ENCODE peak calls at places on chromosome 16, in four cellular contexts. One of them, this sample, is unnamed.
A peak's percentile ranks its signal among the peaks of the same experiment; 100 is the strongest.

GRCh38 chr16:57277586-57277985 is 6.9 kb downstream of the PLLP start:
- DNase-seq in A673: no peak
- DNase-seq in substantia nigra: no peak
- DNase-seq in naive thymus-derived CD4-positive, alpha-beta T cell: peak; percentile 81
- DNase-seq in this sample: no peak

GRCh38 chr16:49921791-49922456 is 66.0 kb upstream of the ZNF423 start:
- DNase-seq in naive thymus-derived CD4-positive, alpha-beta T cell: peak; percentile 32
- DNase-seq in substantia nigra: peak; percentile 3
- DNase-seq in A673: peak; percentile 75
- DNase-seq in this sample: peak; percentile 58

GRCh38 chr16:72961115-72961832 is 86.7 kb downstream of the ZFHX3 start:
- DNase-seq in naive thymus-derived CD4-positive, alpha-beta T cell: no peak
- DNase-seq in A673: peak; percentile 36
- DNase-seq in substantia nigra: no peak
- DNase-seq in this sample: no peak

GRCh38 chr16:76194621-76195015 is 82.6 kb upstream of the CNTNAP4 start:
- DNase-seq in A673: no peak
- DNase-seq in substantia nigra: no peak
- DNase-seq in naive thymus-derived CD4-positive, alpha-beta T cell: no peak
- DNase-seq in this sample: no peak

GRCh38 chr16:20849587-20850390 is 43.5 kb downstream of the REXO5 start:
- DNase-seq in A673: peak; percentile 73
- DNase-seq in substantia nigra: peak; percentile 47
- DNase-seq in naive thymus-derived CD4-positive, alpha-beta T cell: peak; percentile 52
- DNase-seq in this sample: peak; percentile 56

GRCh38 chr16:8070501-8070900 is 519.8 kb downstream of the TMEM114 start:
- DNase-seq in substantia nigra: no peak
- DNase-seq in A673: no peak
- DNase-seq in naive thymus-derived CD4-positive, alpha-beta T cell: no peak
- DNase-seq in this sample: no peak

GRCh38 chr16:5982979-5983378 is 885.4 kb upstream of the EEF2KMT start:
- DNase-seq in substantia nigra: no peak
- DNase-seq in A673: no peak
- DNase-seq in naive thymus-derived CD4-positive, alpha-beta T cell: no peak
- DNase-seq in this sample: no peak

GRCh38 chr16:20611350-20611902 is 35.3 kb upstream of the ACSM2B start:
- DNase-seq in A673: no peak
- DNase-seq in naive thymus-derived CD4-positive, alpha-beta T cell: no peak
- DNase-seq in substantia nigra: peak; percentile 73
- DNase-seq in this sample: no peak

GRCh38 chr16:56409195-56409594 is 16.1 kb downstream of the AMFR start:
- DNase-seq in substantia nigra: no peak
- DNase-seq in A673: no peak
- DNase-seq in naive thymus-derived CD4-positive, alpha-beta T cell: no peak
- DNase-seq in this sample: no peak

GRCh38 chr16:54817432-54817831 is 113.2 kb upstream of the IRX5 start:
- DNase-seq in substantia nigra: no peak
- DNase-seq in naive thymus-derived CD4-positive, alpha-beta T cell: no peak
- DNase-seq in A673: peak; percentile 27
- DNase-seq in this sample: peak; percentile 38

GRCh38 chr16:26643519-26643918 is 423.2 kb upstream of the C16orf82 start:
- DNase-seq in A673: no peak
- DNase-seq in naive thymus-derived CD4-positive, alpha-beta T cell: no peak
- DNase-seq in substantia nigra: no peak
- DNase-seq in this sample: peak; percentile 56

GRCh38 chr16:1713933-1714332 is 7.9 kb downstream of the MAPK8IP3 start:
- DNase-seq in naive thymus-derived CD4-positive, alpha-beta T cell: no peak
- DNase-seq in substantia nigra: peak; percentile 38
- DNase-seq in A673: no peak
- DNase-seq in this sample: peak; percentile 65

GRCh38 chr16:50781043-50781442 is 39.2 kb downstream of the CYLD start:
- DNase-seq in naive thymus-derived CD4-positive, alpha-beta T cell: peak; percentile 26
- DNase-seq in A673: no peak
- DNase-seq in substantia nigra: no peak
- DNase-seq in this sample: no peak

GRCh38 chr16:19177111-19177747 is 9.2 kb downstream of the SYT17 start:
- DNase-seq in naive thymus-derived CD4-positive, alpha-beta T cell: no peak
- DNase-seq in substantia nigra: no peak
- DNase-seq in A673: no peak
- DNase-seq in this sample: no peak

GRCh38 chr16:47072158-47072557 is 71.6 kb downstream of the NETO2 start:
- DNase-seq in naive thymus-derived CD4-positive, alpha-beta T cell: no peak
- DNase-seq in substantia nigra: no peak
- DNase-seq in A673: no peak
- DNase-seq in this sample: no peak

GRCh38 chr16:9845661-9846361 is 336.4 kb downstream of the GRIN2A start:
- DNase-seq in substantia nigra: no peak
- DNase-seq in A673: no peak
- DNase-seq in naive thymus-derived CD4-positive, alpha-beta T cell: no peak
- DNase-seq in this sample: no peak

GRCh38 chr16:56715128-56715527 is 14.8 kb upstream of the NUP93 start:
- DNase-seq in naive thymus-derived CD4-positive, alpha-beta T cell: no peak
- DNase-seq in A673: no peak
- DNase-seq in substantia nigra: no peak
- DNase-seq in this sample: no peak

GRCh38 chr16:65658339-65659275 is 536.7 kb upstream of the CDH11 start:
- DNase-seq in substantia nigra: no peak
- DNase-seq in naive thymus-derived CD4-positive, alpha-beta T cell: no peak
- DNase-seq in A673: peak; percentile 76
- DNase-seq in this sample: no peak

GRCh38 chr16:65657556-65657955 is 535.7 kb upstream of the CDH11 start:
- DNase-seq in naive thymus-derived CD4-positive, alpha-beta T cell: no peak
- DNase-seq in substantia nigra: no peak
- DNase-seq in A673: no peak
- DNase-seq in this sample: no peak

GRCh38 chr16:65655802-65656201 is 533.9 kb upstream of the CDH11 start:
- DNase-seq in A673: peak; percentile 82
- DNase-seq in naive thymus-derived CD4-positive, alpha-beta T cell: no peak
- DNase-seq in substantia nigra: no peak
- DNase-seq in this sample: no peak

GRCh38 chr16:65660390-65660789 is 538.5 kb upstream of the CDH11 start:
- DNase-seq in naive thymus-derived CD4-positive, alpha-beta T cell: no peak
- DNase-seq in substantia nigra: no peak
- DNase-seq in A673: no peak
- DNase-seq in this sample: no peak

DNA sequence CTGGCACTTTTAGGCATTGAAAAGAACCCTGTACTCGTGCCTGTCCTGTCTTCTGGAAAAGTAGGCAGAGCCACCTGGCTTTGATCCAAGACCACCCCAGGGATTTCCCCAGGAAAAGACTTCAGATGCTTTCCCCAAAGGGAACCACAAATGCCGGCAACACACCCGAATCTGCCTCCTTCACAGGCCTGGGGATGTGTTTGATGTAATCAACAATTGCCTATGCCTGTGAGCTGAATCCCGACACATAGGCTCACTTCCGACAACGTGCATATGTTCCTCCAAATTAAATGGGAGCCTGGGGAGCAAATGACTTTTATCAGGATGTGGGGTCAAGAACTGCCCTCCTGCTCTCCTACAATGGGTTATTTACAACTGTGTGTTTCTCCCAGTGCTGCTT is 535.2 kb upstream of the CDH11 start:
- DNase-seq in substantia nigra: no peak
- DNase-seq in A673: peak; percentile 88
- DNase-seq in naive thymus-derived CD4-positive, alpha-beta T cell: no peak
- DNase-seq in this sample: no peak
- H3K27ac ChIP-seq in substantia nigra: no peak overlapping the region
- H3K27ac ChIP-seq in A673: peak overlapping the region; percentile 52
- H3K27ac ChIP-seq in naive thymus-derived CD4-positive, alpha-beta T cell: no peak overlapping the region
- H3K27ac ChIP-seq in this sample: no peak overlapping the region

GRCh38 chr16:89368604-89369249 is 121.6 kb downstream of the ANKRD11 start:
- DNase-seq in A673: no peak
- DNase-seq in naive thymus-derived CD4-positive, alpha-beta T cell: no peak
- DNase-seq in substantia nigra: no peak
- DNase-seq in this sample: no peak
- H3K27ac ChIP-seq in A673: peak overlapping the region; percentile 23
- H3K27ac ChIP-seq in naive thymus-derived CD4-positive, alpha-beta T cell: no peak overlapping the region
- H3K27ac ChIP-seq in substantia nigra: no peak overlapping the region
- H3K27ac ChIP-seq in this sample: no peak overlapping the region

DNA sequence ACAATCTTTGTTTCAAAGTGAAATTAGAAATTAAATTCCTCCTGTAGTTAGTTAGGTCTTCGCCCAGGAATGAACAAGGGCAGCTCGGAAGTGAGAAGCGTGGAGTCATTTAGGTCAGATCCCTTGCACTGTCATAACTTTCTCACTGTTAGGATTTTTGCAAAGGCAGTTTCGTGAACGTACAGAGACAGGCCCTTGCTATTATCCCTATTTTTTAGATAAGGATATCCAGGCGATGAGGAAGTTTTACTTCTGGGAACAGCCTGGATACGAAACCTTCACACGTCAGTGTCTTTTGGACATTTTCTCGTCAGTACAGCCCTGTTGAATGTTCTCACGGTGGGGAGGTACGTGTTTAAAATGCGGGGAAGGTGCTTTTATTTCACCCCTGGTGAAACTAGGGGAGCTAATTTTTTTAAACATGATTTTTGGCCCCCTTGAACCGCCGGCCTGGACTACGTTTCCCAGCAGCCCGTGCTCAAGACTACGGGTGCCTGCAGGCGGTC is 288 bp upstream of the RBL2 start:
- DNase-seq in substantia nigra: peak; percentile 39
- DNase-seq in A673: peak; percentile 88
- DNase-seq in naive thymus-derived CD4-positive, alpha-beta T cell: no peak
- DNase-seq in this sample: peak; percentile 85
- H3K27ac ChIP-seq in substantia nigra: peak overlapping the region; percentile 96
- H3K27ac ChIP-seq in A673: peak overlapping the region; percentile 87
- H3K27ac ChIP-seq in naive thymus-derived CD4-positive, alpha-beta T cell: peak overlapping the region; percentile 90
- H3K27ac ChIP-seq in this sample: peak overlapping the region; percentile 80

DNA sequence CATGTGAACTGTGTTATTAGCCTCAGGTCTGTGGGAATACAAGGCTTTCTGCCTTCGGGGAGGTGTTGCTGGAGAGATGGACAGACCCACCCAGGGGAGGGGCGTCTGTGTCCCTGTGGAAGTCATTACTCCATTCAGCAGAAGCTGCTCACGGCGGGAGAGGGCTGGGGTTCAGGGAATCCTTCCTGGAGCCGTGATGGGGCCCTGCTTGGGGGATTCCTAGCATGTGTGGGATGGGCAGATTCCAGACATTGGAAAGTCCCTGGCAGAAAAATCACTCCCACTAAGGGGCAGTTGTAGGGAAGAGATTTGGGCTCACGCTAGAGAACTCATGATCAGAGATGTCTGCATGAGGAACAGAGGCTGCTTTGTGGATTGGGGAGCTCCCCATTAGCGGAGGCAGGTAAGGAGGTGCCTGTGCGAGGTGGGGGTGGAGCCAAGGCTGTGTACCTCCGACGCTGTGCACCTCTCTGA is 56.3 kb upstream of the IL34 start:
- DNase-seq in naive thymus-derived CD4-positive, alpha-beta T cell: no peak
- DNase-seq in A673: no peak
- DNase-seq in substantia nigra: no peak
- DNase-seq in this sample: no peak
- H3K27ac ChIP-seq in naive thymus-derived CD4-positive, alpha-beta T cell: no peak overlapping the region
- H3K27ac ChIP-seq in A673: no peak overlapping the region
- H3K27ac ChIP-seq in substantia nigra: no peak overlapping the region
- H3K27ac ChIP-seq in this sample: no peak overlapping the region

GRCh38 chr16:68737046-68737729 is at the start of gene CDH1:
- DNase-seq in A673: no peak
- DNase-seq in naive thymus-derived CD4-positive, alpha-beta T cell: peak; percentile 20
- DNase-seq in substantia nigra: no peak
- DNase-seq in this sample: no peak
- H3K27ac ChIP-seq in A673: no peak within 1 kb of the TSS
- H3K27ac ChIP-seq in naive thymus-derived CD4-positive, alpha-beta T cell: no peak within 1 kb of the TSS
- H3K27ac ChIP-seq in substantia nigra: peak within 1 kb of the TSS; percentile 81
- H3K27ac ChIP-seq in this sample: no peak within 1 kb of the TSS

DNA sequence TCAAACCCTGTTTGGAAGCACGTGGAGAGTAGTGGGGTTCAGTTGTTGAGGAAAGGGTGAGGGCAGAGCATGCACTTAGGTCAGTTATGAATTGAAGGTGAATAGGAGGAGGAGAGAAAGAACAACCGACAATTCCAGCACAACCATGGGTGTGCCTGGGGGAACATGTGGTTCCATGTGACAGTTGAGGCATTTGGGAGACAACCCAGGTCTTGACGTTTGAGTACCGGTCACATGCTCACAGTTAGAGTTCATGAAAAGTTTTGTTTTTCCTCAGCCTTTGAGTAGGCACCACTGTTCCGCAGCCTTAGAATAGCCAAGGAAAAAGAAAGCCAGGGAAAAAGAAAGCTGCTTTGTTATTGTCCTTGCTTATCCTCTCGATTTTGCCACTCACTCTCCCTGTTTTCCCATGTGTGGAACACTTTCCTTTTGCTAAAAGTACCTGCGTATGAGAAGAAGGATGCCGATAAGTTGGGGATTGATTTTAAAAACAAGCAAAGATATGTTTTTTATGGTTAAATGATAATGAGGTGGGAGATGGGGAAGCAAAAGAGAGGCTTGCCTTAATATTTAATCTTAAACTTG is 25.6 kb upstream of the ABCC11 start:
- DNase-seq in naive thymus-derived CD4-positive, alpha-beta T cell: no peak
- DNase-seq in substantia nigra: peak; percentile 54
- DNase-seq in A673: no peak
- DNase-seq in this sample: no peak
- H3K27ac ChIP-seq in naive thymus-derived CD4-positive, alpha-beta T cell: no peak overlapping the region
- H3K27ac ChIP-seq in substantia nigra: peak overlapping the region; percentile 58
- H3K27ac ChIP-seq in A673: no peak overlapping the region
- H3K27ac ChIP-seq in this sample: no peak overlapping the region

DNA sequence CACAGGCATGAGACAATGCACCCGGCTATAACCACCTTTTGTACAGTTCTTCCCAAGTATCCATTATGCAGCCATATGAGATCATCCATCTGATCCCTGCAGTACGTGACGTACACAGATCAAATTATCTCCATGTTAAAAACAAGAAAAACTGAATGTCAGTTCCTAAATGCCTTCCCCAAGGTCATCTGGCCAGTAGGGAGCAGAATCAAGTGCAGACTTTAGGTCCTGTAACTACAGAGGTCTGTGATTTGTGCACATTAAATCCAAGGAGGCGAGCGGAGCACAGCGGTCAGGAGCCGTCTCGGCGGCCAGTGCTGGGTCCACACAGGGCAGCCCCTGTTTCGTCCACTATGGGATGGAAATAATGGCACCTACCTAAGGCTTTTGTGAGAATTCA is 23.6 kb downstream of the ZCCHC14 start:
- DNase-seq in substantia nigra: no peak
- DNase-seq in naive thymus-derived CD4-positive, alpha-beta T cell: no peak
- DNase-seq in A673: no peak
- DNase-seq in this sample: no peak
- H3K27ac ChIP-seq in substantia nigra: no peak overlapping the region
- H3K27ac ChIP-seq in naive thymus-derived CD4-positive, alpha-beta T cell: no peak overlapping the region
- H3K27ac ChIP-seq in A673: no peak overlapping the region
- H3K27ac ChIP-seq in this sample: no peak overlapping the region

GRCh38 chr16:3144331-3144881 is 9.6 kb downstream of the ZNF213 start:
- DNase-seq in substantia nigra: no peak
- DNase-seq in naive thymus-derived CD4-positive, alpha-beta T cell: no peak
- DNase-seq in A673: no peak
- DNase-seq in this sample: no peak
- H3K27ac ChIP-seq in substantia nigra: no peak overlapping the region
- H3K27ac ChIP-seq in naive thymus-derived CD4-positive, alpha-beta T cell: no peak overlapping the region
- H3K27ac ChIP-seq in A673: no peak overlapping the region
- H3K27ac ChIP-seq in this sample: no peak overlapping the region